ENCODE peak calls at places on chromosome 18, in four cellular contexts. X is ELR; Q is foreskin fibroblast; Z is stimulated activated CD4-positive, alpha-beta T cell treated with anti-CD3 and anti-CD28 coated beads, TNF-alpha, amount 100 ng/mL, for 48 hours. T is an unnamed sample.

GRCh38 chr18:36786686-36787085 is 42.1 kb downstream of the TPGS2 start:
- DNase-seq in X (peak), Z (no peak), Q (peak), T (peak)

GRCh38 chr18:24600076-24600654 is 139.7 kb downstream of the HRH4 start:
- DNase-seq in X (peak), Q (peak), Z (no peak), T (peak)

GRCh38 chr18:40687401-40687800 is 1267.6 kb upstream of the PIK3C3 start:
- DNase-seq in Z (no peak), X (peak), Q (no peak), T (peak)

GRCh38 chr18:70469916-70470315 is 181.1 kb downstream of the SOCS6 start:
- DNase-seq in X (no peak), Z (no peak), Q (no peak), T (peak)

GRCh38 chr18:48788378-48788777 is 162.4 kb downstream of the SMAD7 start:
- DNase-seq in Q (no peak), Z (no peak), X (no peak), T (no peak)

GRCh38 chr18:48947102-48947501 is 3.7 kb downstream of the SMAD7 start:
- DNase-seq in Q (no peak), Z (no peak), X (peak), T (no peak)

GRCh38 chr18:31386683-31387082 is 10.1 kb downstream of the DSG4 start:
- DNase-seq in X (no peak), Q (no peak), Z (no peak), T (peak)

GRCh38 chr18:45851196-45851925 is 25.9 kb downstream of the SIGLEC15 start:
- DNase-seq in Z (no peak), X (no peak), Q (no peak), T (no peak)

GRCh38 chr18:26656944-26657536 is 108.7 kb upstream of the KCTD1 start:
- DNase-seq in Q (peak), X (peak), Z (no peak), T (peak)

GRCh38 chr18:519019-519879 is 18.7 kb upstream of the COLEC12 start:
- DNase-seq in Q (no peak), X (peak), Z (no peak), T (peak)

GRCh38 chr18:30929065-30929464 is 113.5 kb downstream of the DSC3 start:
- DNase-seq in Q (no peak), X (no peak), Z (no peak), T (no peak)

GRCh38 chr18:48295586-48296311 is 113.4 kb downstream of the ZBTB7C start:
- DNase-seq in Z (no peak), Q (no peak), X (peak), T (no peak)

GRCh38 chr18:12092398-12093229 is 1.0 kb upstream of the ANKRD62 start:
- DNase-seq in Z (no peak), X (peak), Q (no peak), T (no peak)

GRCh38 chr18:75279381-75279780 is 68.8 kb downstream of the TSHZ1 start:
- DNase-seq in X (no peak), Q (peak), Z (no peak), T (no peak)

GRCh38 chr18:26497881-26498280 is 50.5 kb downstream of the KCTD1 start:
- DNase-seq in X (no peak), Z (no peak), Q (no peak), T (peak)

GRCh38 chr18:623760-624620 is 27.2 kb downstream of the CLUL1 start:
- DNase-seq in X (peak), Q (peak), Z (peak), T (peak)

GRCh38 chr18:63977040-63977439 is 7.2 kb downstream of the SERPINB8 start:
- DNase-seq in X (no peak), Q (no peak), Z (no peak), T (no peak)

GRCh38 chr18:80147418-80148315 is 38.6 kb downstream of the ADNP2 start:
- DNase-seq in Q (peak), Z (peak), X (peak), T (peak)

GRCh38 chr18:54616220-54616848 is 25.3 kb downstream of the DYNAP start:
- DNase-seq in Q (no peak), Z (no peak), X (no peak), T (no peak)

GRCh38 chr18:70334728-70335329 is 46.0 kb downstream of the SOCS6 start:
- DNase-seq in Z (no peak), Q (no peak), X (no peak), T (no peak)

GRCh38 chr18:45764000-45764686 is 40.2 kb downstream of the SLC14A1 start:
- DNase-seq in Q (peak), X (peak), Z (no peak), T (no peak)

GRCh38 chr18:36377626-36378025 is 80.1 kb downstream of the FHOD3 start:
- DNase-seq in Q (no peak), Z (no peak), X (no peak), T (no peak)

GRCh38 chr18:33735428-33735827 is 157.4 kb downstream of the ASXL3 start:
- DNase-seq in Z (no peak), X (no peak), Q (no peak), T (no peak)

GRCh38 chr18:34493566-34494358 is 216.3 kb upstream of the DTNA start:
- DNase-seq in Q (no peak), X (no peak), Z (no peak), T (peak)

GRCh38 chr18:36688020-36688965 is 140.5 kb downstream of the TPGS2 start:
- DNase-seq in X (peak), Z (no peak), Q (peak), T (no peak)

GRCh38 chr18:54558609-54559585 is 32.1 kb upstream of the DYNAP start:
- DNase-seq in Q (no peak), X (peak), Z (no peak), T (peak)

GRCh38 chr18:68314403-68314802 is 400.5 kb downstream of the TMX3 start:
- DNase-seq in X (peak), Q (peak), Z (no peak), T (peak)

GRCh38 chr18:48193521-48194251 is 215.5 kb downstream of the ZBTB7C start:
- DNase-seq in Z (no peak), Q (no peak), X (no peak), T (no peak)

GRCh38 chr18:78814321-78814720 is 165.3 kb upstream of the SALL3 start:
- DNase-seq in X (no peak), Q (no peak), Z (no peak), T (no peak)

GRCh38 chr18:54043484-54044256 is 180.8 kb downstream of the MBD2 start:
- DNase-seq in Z (no peak), X (no peak), Q (no peak), T (no peak)

GRCh38 chr18:69567813-69568488 is 167.3 kb downstream of the DOK6 start:
- DNase-seq in Z (no peak), Q (no peak), X (no peak), T (no peak)

GRCh38 chr18:5238371-5238758 is 41.3 kb upstream of the AKAIN1 start:
- DNase-seq in Z (no peak), Q (peak), X (peak), T (no peak)

GRCh38 chr18:79542876-79543750 is 136.5 kb upstream of the CTDP1 start:
- DNase-seq in X (no peak), Q (no peak), Z (no peak), T (no peak)

GRCh38 chr18:24051256-24051947 is 36.8 kb downstream of the TTC39C start:
- DNase-seq in Z (no peak), Q (no peak), X (peak), T (peak)

GRCh38 chr18:11522992-11523391 is 86.4 kb upstream of the SLC35G4 start:
- DNase-seq in X (no peak), Q (no peak), Z (no peak), T (no peak)

T was measured in astrocyte.